ENCODE peak calls at places on chromosomes 3 and 15, in four cellular contexts. H is H1, S is cardiac muscle cell, D is GM12865. B is an unnamed sample.

GRCh38 chr3:64915778-64916177 is 228.0 kb upstream of the ADAMTS9 start:
- DNase-seq in S (no peak), H (no peak), D (no peak), B (no peak)

GRCh38 chr3:137385922-137386321 is 378.2 kb upstream of the SOX14 start:
- DNase-seq in D (no peak), H (no peak), S (no peak), B (no peak)

GRCh38 chr15:55858661-55859060 is 115.7 kb upstream of the PRTG start:
- DNase-seq in D (no peak), H (no peak), S (no peak), B (no peak)

GRCh38 chr3:138412821-138413531 is 21.4 kb upstream of the ESYT3 start:
- DNase-seq in S (no peak), D (no peak), H (no peak), B (no peak)

GRCh38 chr3:133401374-133402135 is 1.7 kb downstream of the BFSP2 start:
- DNase-seq in H (no peak), D (no peak), S (no peak), B (no peak)

GRCh38 chr3:52090131-52090548 is 33.8 kb upstream of the DUSP7 start:
- DNase-seq in H (no peak), S (no peak), D (no peak), B (no peak)

GRCh38 chr3:188170461-188171459 is 16.8 kb downstream of the LPP start:
- DNase-seq in H (no peak), S (no peak), D (no peak), B (no peak)

GRCh38 chr3:6861989-6862879 is 1.3 kb downstream of the GRM7 start:
- DNase-seq in D (no peak), S (no peak), H (peak; percentile 59), B (no peak)

GRCh38 chr15:34855893-34856292 is 60.5 kb upstream of the ACTC1 start:
- DNase-seq in H (no peak), D (no peak), S (no peak), B (peak; percentile 43)

GRCh38 chr15:81358248-81358647 is 15.8 kb downstream of the TMC3 start:
- DNase-seq in S (no peak), D (no peak), H (no peak), B (no peak)

GRCh38 chr15:52163321-52164190 is 27.6 kb downstream of the GNB5 start:
- DNase-seq in S (peak; percentile 44), H (peak; percentile 79), D (peak; percentile 29), B (no peak)

GRCh38 chr3:46396129-46396528 is 10.7 kb downstream of the CCR5AS start:
- DNase-seq in S (no peak), D (peak; percentile 43), H (no peak), B (no peak)

GRCh38 chr15:91535856-91536500 is 317.5 kb upstream of the SLCO3A1 start:
- DNase-seq in H (peak; percentile 10), D (no peak), S (no peak), B (no peak)

GRCh38 chr3:154105218-154105975 is 15.8 kb upstream of the ARHGEF26 start:
- DNase-seq in H (no peak), S (peak; percentile 18), D (no peak), B (no peak)

GRCh38 chr3:104145164-104145563 is 1221.5 kb upstream of the ALCAM start:
- DNase-seq in D (no peak), S (no peak), H (no peak), B (no peak)

GRCh38 chr3:14077310-14077709 is 47.4 kb downstream of the CHCHD4 start:
- DNase-seq in S (no peak), D (no peak), H (no peak), B (no peak)

GRCh38 chr15:31265090-31265870 is 61.4 kb upstream of the KLF13 start:
- DNase-seq in H (peak; percentile 44), S (peak; percentile 52), D (no peak), B (no peak)

GRCh38 chr3:115931581-115931980 is 308.3 kb downstream of the GAP43 start:
- DNase-seq in S (no peak), H (no peak), D (no peak), B (no peak)

GRCh38 chr3:129021140-129021551 is 20.0 kb downstream of the EFCC1 start:
- DNase-seq in D (no peak), H (no peak), S (no peak), B (no peak)

GRCh38 chr3:182969277-182969676 is 11.1 kb downstream of the DCUN1D1 start:
- DNase-seq in D (no peak), H (no peak), S (no peak), B (no peak)

GRCh38 chr15:94324835-94325767 is 93.7 kb downstream of the MCTP2 start:
- DNase-seq in S (no peak), H (no peak), D (no peak), B (no peak)

GRCh38 chr3:20573175-20573574 is 387.2 kb upstream of the SGO1 start:
- DNase-seq in S (no peak), D (no peak), H (no peak), B (no peak)

GRCh38 chr3:10666621-10667020 is 149.4 kb upstream of the SLC6A11 start:
- DNase-seq in D (peak; percentile 28), H (no peak), S (peak; percentile 30), B (no peak)

GRCh38 chr3:129077222-129077621 is 16.6 kb downstream of the GP9 start:
- DNase-seq in D (no peak), H (no peak), S (no peak), B (no peak)

GRCh38 chr3:79769234-79769633 is 1.4 kb upstream of the ROBO1 start:
- DNase-seq in H (no peak), S (peak; percentile 30), D (no peak), B (no peak)

GRCh38 chr3:79766474-79767193 is 1.2 kb downstream of the ROBO1 start:
- DNase-seq in D (no peak), S (peak; percentile 13), H (peak; percentile 53), B (no peak)

GRCh38 chr3:79767953-79768282 is at the start of gene ROBO1:
- DNase-seq in D (no peak), S (peak; percentile 58), H (no peak), B (no peak)

GRCh38 chr3:79765854-79766253 is 1.9 kb downstream of the ROBO1 start:
- DNase-seq in H (no peak), D (no peak), S (no peak), B (no peak)

DNA sequence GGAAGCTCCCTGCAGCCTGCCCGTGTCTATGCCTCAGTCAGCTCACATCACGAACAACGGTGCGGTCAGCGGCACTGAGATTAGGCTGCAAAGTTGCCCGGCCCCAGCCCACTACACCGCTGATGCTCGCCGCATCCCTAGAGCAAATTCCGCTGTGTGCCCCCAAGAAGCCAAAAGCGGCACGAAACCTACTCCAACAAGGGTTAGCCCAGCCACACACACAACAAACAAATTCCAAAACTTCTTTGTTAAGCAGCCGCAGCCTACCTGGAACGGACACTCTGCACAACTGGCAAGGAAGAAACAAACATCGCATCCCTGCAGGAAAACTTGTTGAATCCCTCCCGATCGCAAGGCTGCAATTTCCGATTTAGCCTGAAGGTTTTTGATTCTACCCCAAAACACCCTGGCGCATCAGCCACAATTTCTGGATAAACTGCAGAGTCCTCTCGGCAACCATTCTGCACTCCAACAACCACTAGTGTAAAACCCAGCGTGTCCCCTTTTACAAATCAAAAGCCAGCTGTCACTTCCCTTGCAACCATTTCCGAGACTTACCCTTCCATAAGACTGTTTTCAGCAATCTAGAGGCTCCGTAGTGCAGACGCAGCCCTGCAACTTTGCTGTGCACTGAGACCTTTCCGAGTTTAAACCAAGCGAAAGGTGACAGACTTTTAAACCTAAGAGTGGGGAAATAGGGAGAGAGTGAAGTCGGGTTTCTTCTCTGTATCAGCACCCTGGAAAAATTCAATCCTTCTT is 425 bp downstream of the ROBO1 start:
- DNase-seq in D (no peak), H (peak; percentile 54), S (peak; percentile 32), B (no peak)
- H3K4me3 ChIP-seq in D (no peak overlapping the region), H (peak overlapping the region; percentile 52), S (peak overlapping the region; percentile 41), B (no peak overlapping the region)

GRCh38 chr3:32644380-32644779 is 40.6 kb upstream of the CNOT10 start:
- DNase-seq in H (no peak), S (no peak), D (no peak), B (no peak)

GRCh38 chr3:32640939-32641725 is 43.9 kb upstream of the CNOT10 start:
- DNase-seq in S (no peak), H (no peak), D (no peak), B (no peak)

GRCh38 chr3:32643816-32644215 is 41.2 kb upstream of the CNOT10 start:
- DNase-seq in S (no peak), H (no peak), D (no peak), B (no peak)

GRCh38 chr3:32643354-32643753 is 41.6 kb upstream of the CNOT10 start:
- DNase-seq in H (no peak), D (no peak), S (peak; percentile 2), B (no peak)

DNA sequence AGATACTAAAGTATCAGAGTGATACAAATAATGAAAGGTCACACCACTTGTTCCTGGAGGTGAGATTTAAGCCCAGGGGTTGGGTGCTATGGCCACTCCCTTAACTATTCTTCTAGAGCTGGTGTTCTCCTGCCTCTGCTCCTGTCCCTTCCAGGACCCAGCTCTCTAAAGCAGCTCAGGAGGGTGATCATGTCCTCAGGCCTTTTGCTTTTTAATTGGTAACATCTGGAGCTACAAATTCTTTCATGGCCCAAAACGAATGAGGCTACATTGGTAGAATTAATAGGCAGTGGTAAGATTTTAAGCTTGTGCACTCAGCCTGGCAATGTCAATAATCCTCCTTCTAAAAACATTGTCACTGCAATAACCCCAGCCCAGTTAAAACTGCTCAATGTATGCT is 38.2 kb upstream of the CNOT10 start:
- DNase-seq in D (no peak), H (no peak), S (no peak), B (no peak)
- TF ChIP-seq CTCF in D (no peak), H (no peak), S (no peak), B (no peak)

GRCh38 chr3:48018841-48019240 is 2.6 kb upstream of the MAP4 start:
- DNase-seq in D (no peak), S (no peak), H (no peak), B (no peak)
- H3K4me3 ChIP-seq in D (no peak overlapping the region), S (no peak overlapping the region), H (no peak overlapping the region), B (no peak overlapping the region)

DNA sequence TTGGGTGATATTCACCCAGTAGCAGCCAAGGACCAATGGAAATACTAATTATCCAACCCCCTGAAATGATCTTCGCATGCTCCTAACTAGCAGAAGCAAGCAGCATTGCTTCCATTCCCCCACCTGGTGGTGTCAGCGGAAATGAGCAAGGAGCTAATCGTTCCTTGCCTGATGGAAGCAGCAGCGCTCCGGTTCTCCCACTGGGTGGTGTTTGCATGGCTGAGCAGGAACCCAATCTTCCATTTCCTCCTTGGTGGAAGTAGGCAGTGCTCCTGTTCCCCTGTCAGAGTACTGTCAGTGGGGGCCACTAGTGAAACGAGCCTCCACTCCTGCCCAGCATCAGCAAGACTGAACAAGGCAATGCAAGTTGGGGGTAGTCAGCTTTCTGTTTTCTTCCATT is 311.5 kb downstream of the CACNA2D3 start:
- DNase-seq in D (peak; percentile 3), H (peak; percentile 69), S (peak; percentile 66), B (no peak)
- TF ChIP-seq CTCF in D (no peak), H (peak; percentile 98), S (peak; percentile 8), B (peak; percentile 38)

GRCh38 chr3:110349295-110349694 is 722.3 kb upstream of the NECTIN3 start:
- DNase-seq in H (no peak), S (no peak), D (no peak), B (no peak)
- H3K4me3 ChIP-seq in H (no peak overlapping the region), S (no peak overlapping the region), D (no peak overlapping the region), B (no peak overlapping the region)

B was measured in LNCaP clone FGC.